ENCODE peak calls at places on chromosomes 6 and 20, in six cellular contexts. Q, I, B, F, P and C are unnamed samples.

GRCh38 chr6:157981132-157981394 is 600 bp upstream of the SYNJ2 start:
- DNase-seq in Q (no peak), I (no peak), B (no peak), F (no peak), P (no peak), C (no peak)

GRCh38 chr20:9287826-9288225 is 218.9 kb downstream of the PLCB4 start:
- DNase-seq in Q (no peak), I (no peak), B (no peak), F (no peak), P (no peak), C (no peak)

GRCh38 chr20:11229772-11230171 is 556.0 kb upstream of the JAG1 start:
- DNase-seq in Q (no peak), I (no peak), B (peak; percentile 91), F (peak; percentile 60), P (no peak), C (peak; percentile 8)

GRCh38 chr6:33199687-33200233 is 705 bp downstream of the RXRB start:
- DNase-seq in Q (no peak), I (no peak), B (peak; percentile 52), F (no peak), P (peak; percentile 76), C (peak; percentile 76)

GRCh38 chr20:32110173-32110704 is 725 bp downstream of the TM9SF4 start:
- DNase-seq in Q (no peak), I (no peak), B (no peak), F (peak; percentile 31), P (no peak), C (no peak)

GRCh38 chr6:23981923-23982322 is 144.1 kb upstream of the NRSN1 start:
- DNase-seq in Q (no peak), I (no peak), B (no peak), F (no peak), P (no peak), C (no peak)

GRCh38 chr20:31560900-31561598 is 44.0 kb upstream of the ID1 start:
- DNase-seq in Q (no peak), I (peak; percentile 91), B (peak; percentile 99), F (peak; percentile 92), P (no peak), C (no peak)

GRCh38 chr6:82570083-82570482 is 206.5 kb downstream of the TPBG start:
- DNase-seq in Q (no peak), I (no peak), B (no peak), F (no peak), P (no peak), C (no peak)

GRCh38 chr20:63089051-63089907 is 82.5 kb upstream of the BHLHE23 start:
- DNase-seq in Q (no peak), I (no peak), B (no peak), F (no peak), P (no peak), C (no peak)

GRCh38 chr6:68635706-68636513 is 828 bp downstream of the ADGRB3 start:
- DNase-seq in Q (peak; percentile 61), I (no peak), B (no peak), F (no peak), P (no peak), C (no peak)

GRCh38 chr6:14818422-14818884 is 427.4 kb upstream of the JARID2 start:
- DNase-seq in Q (no peak), I (no peak), B (no peak), F (no peak), P (no peak), C (peak; percentile 7)

GRCh38 chr20:23151008-23151703 is 65.0 kb upstream of the CD93 start:
- DNase-seq in Q (no peak), I (no peak), B (no peak), F (no peak), P (no peak), C (no peak)

GRCh38 chr6:109243863-109244825 is 138.1 kb downstream of the CD164 start:
- DNase-seq in Q (no peak), I (no peak), B (no peak), F (no peak), P (no peak), C (no peak)

GRCh38 chr6:136039185-136039584 is 187.7 kb downstream of the PDE7B start:
- DNase-seq in Q (no peak), I (no peak), B (no peak), F (no peak), P (no peak), C (no peak)

GRCh38 chr6:41571066-41571780 is 25.0 kb downstream of the FOXP4 start:
- DNase-seq in Q (no peak), I (no peak), B (no peak), F (no peak), P (peak; percentile 16), C (no peak)

GRCh38 chr6:12060780-12061619 is 48.9 kb downstream of the HIVEP1 start:
- DNase-seq in Q (no peak), I (no peak), B (peak; percentile 26), F (no peak), P (peak; percentile 70), C (no peak)

GRCh38 chr20:33262658-33263065 is 20.4 kb upstream of the BPIFB1 start:
- DNase-seq in Q (peak; percentile 34), I (no peak), B (peak; percentile 57), F (peak; percentile 7), P (no peak), C (peak; percentile 27)

GRCh38 chr6:154705471-154706113 is 27.6 kb upstream of the SCAF8 start:
- DNase-seq in Q (no peak), I (no peak), B (no peak), F (no peak), P (no peak), C (no peak)

GRCh38 chr6:5626727-5627426 is 365.6 kb downstream of the FARS2 start:
- DNase-seq in Q (no peak), I (no peak), B (no peak), F (no peak), P (no peak), C (no peak)

GRCh38 chr6:8947900-8948299 is 512.6 kb upstream of the SLC35B3 start:
- DNase-seq in Q (no peak), I (no peak), B (no peak), F (no peak), P (no peak), C (no peak)

GRCh38 chr6:89372506-89372901 is 20.0 kb upstream of the UBE2J1 start:
- DNase-seq in Q (no peak), I (no peak), B (no peak), F (no peak), P (no peak), C (no peak)

GRCh38 chr20:24651171-24651972 is 181.9 kb downstream of the SYNDIG1 start:
- DNase-seq in Q (no peak), I (no peak), B (peak; percentile 96), F (peak; percentile 29), P (no peak), C (no peak)

GRCh38 chr6:105791569-105792318 is 294.4 kb upstream of the PRDM1 start:
- DNase-seq in Q (no peak), I (no peak), B (no peak), F (no peak), P (no peak), C (no peak)

GRCh38 chr6:127554435-127555006 is 22.5 kb upstream of the C6orf58 start:
- DNase-seq in Q (no peak), I (no peak), B (peak; percentile 35), F (no peak), P (peak; percentile 16), C (no peak)

GRCh38 chr6:119602215-119603178 is 252.9 kb upstream of the MAN1A1 start:
- DNase-seq in Q (no peak), I (no peak), B (peak; percentile 24), F (peak; percentile 15), P (no peak), C (no peak)

GRCh38 chr20:14861028-14861699 is 523.8 kb upstream of the FLRT3 start:
- DNase-seq in Q (no peak), I (no peak), B (no peak), F (no peak), P (no peak), C (no peak)

GRCh38 chr20:59159091-59159821 is 4.4 kb upstream of the ZNF831 start:
- DNase-seq in Q (no peak), I (no peak), B (no peak), F (no peak), P (peak; percentile 65), C (no peak)

GRCh38 chr6:20711518-20711917 is 177.3 kb downstream of the CDKAL1 start:
- DNase-seq in Q (no peak), I (no peak), B (no peak), F (no peak), P (no peak), C (no peak)